ENCODE peak calls at places on chromosomes 5 and 9, in five cellular contexts. E, C, P, K and L are unnamed samples.

GRCh38 chr9:4615251-4615650 is 46.8 kb upstream of the PLPP6 start:
- DNase-seq in E (peak; percentile 81), C (no peak), P (no peak), K (no peak), L (no peak)

GRCh38 chr5:142769251-142769792 is 855 bp upstream of the ARHGAP26 start:
- DNase-seq in E (no peak), C (no peak), P (no peak), K (no peak), L (no peak)

GRCh38 chr5:65142007-65142406 is 339.7 kb downstream of the ADAMTS6 start:
- DNase-seq in E (no peak), C (no peak), P (no peak), K (no peak), L (no peak)

GRCh38 chr9:4238522-4238921 is 61.3 kb downstream of the GLIS3 start:
- DNase-seq in E (peak; percentile 83), C (no peak), P (no peak), K (no peak), L (no peak)

GRCh38 chr9:126297656-126298318 is 28.8 kb upstream of the MVB12B start:
- DNase-seq in E (no peak), C (no peak), P (no peak), K (peak; percentile 76), L (no peak)

GRCh38 chr9:69546265-69546664 is 125.9 kb downstream of the APBA1 start:
- DNase-seq in E (no peak), C (no peak), P (peak; percentile 27), K (no peak), L (peak; percentile 60)

GRCh38 chr9:117723986-117724654 is 19.9 kb downstream of the TLR4 start:
- DNase-seq in E (no peak), C (no peak), P (no peak), K (no peak), L (no peak)

GRCh38 chr5:39360483-39361071 is 3.7 kb downstream of the C9 start:
- DNase-seq in E (peak; percentile 32), C (no peak), P (no peak), K (no peak), L (no peak)

GRCh38 chr5:37786855-37787254 is 53.0 kb downstream of the GDNF start:
- DNase-seq in E (peak; percentile 87), C (no peak), P (no peak), K (no peak), L (no peak)

GRCh38 chr9:136075134-136075841 is 19.8 kb downstream of the NACC2 start:
- DNase-seq in E (no peak), C (no peak), P (no peak), K (no peak), L (no peak)

GRCh38 chr5:98510111-98510510 is 263.4 kb upstream of the RGMB start:
- DNase-seq in E (peak; percentile 9), C (no peak), P (no peak), K (no peak), L (peak; percentile 44)

GRCh38 chr5:24642022-24642421 is 2.8 kb downstream of the CDH10 start:
- DNase-seq in E (peak; percentile 30), C (no peak), P (peak; percentile 7), K (no peak), L (peak; percentile 15)

GRCh38 chr9:110050925-110051355 is 157.0 kb downstream of the C9orf152 start:
- DNase-seq in E (peak; percentile 94), C (no peak), P (no peak), K (no peak), L (no peak)